ENCODE peak calls at places on chromosomes 6 and 20, in six cellular contexts. K, U, B, L, V and Q are unnamed samples.
A peak's percentile ranks its signal among the peaks of the same experiment; 100 is the strongest.

GRCh38 chr6:13303668-13304017 is 24.7 kb downstream of the TBC1D7 start:
- DNase-seq in B (peak; percentile 86), V (peak; percentile 39), U (peak; percentile 53), K (peak; percentile 81), L (peak; percentile 50), Q (no peak)

GRCh38 chr20:35886537-35886936 is 67.8 kb downstream of the SCAND1 start:
- DNase-seq in V (peak; percentile 36), K (no peak), B (no peak), U (no peak), L (no peak), Q (no peak)

GRCh38 chr6:20433321-20433720 is 31.6 kb downstream of the E2F3 start:
- DNase-seq in U (no peak), V (no peak), L (no peak), B (no peak), K (no peak), Q (no peak)

GRCh38 chr6:41735427-41736206 is at the start of gene TFEB:
- DNase-seq in U (peak; percentile 97), V (peak; percentile 92), K (peak; percentile 86), B (peak; percentile 92), L (peak; percentile 94), Q (peak; percentile 96)

GRCh38 chr6:157021267-157022021 is 244.3 kb downstream of the ARID1B start:
- DNase-seq in V (peak; percentile 91), L (peak; percentile 90), K (peak; percentile 79), U (peak; percentile 92), B (peak; percentile 89), Q (peak; percentile 83)

GRCh38 chr6:89021629-89022028 is 58.2 kb upstream of the RNGTT start:
- DNase-seq in L (no peak), B (no peak), K (no peak), V (no peak), U (no peak), Q (no peak)

GRCh38 chr6:74170118-74170517 is 474.1 kb downstream of the CD109 start:
- DNase-seq in K (no peak), U (no peak), V (no peak), B (peak; percentile 34), L (no peak), Q (no peak)

GRCh38 chr6:35296931-35297330 is 687 bp upstream of the DEF6 start:
- DNase-seq in B (no peak), U (no peak), K (no peak), L (no peak), V (no peak), Q (no peak)

GRCh38 chr6:46926481-46926880 is 4.7 kb upstream of the ADGRF5 start:
- DNase-seq in L (no peak), U (no peak), K (no peak), V (no peak), B (peak; percentile 59), Q (no peak)

GRCh38 chr20:40467703-40468411 is 221.2 kb downstream of the MAFB start:
- DNase-seq in L (no peak), V (no peak), U (no peak), K (no peak), B (no peak), Q (no peak)

GRCh38 chr20:38033330-38034107 is at the start of the genes RPRD1B and TTI1:
- DNase-seq in L (peak; percentile 93), B (peak; percentile 86), K (peak; percentile 92), U (peak; percentile 85), V (peak; percentile 81), Q (peak; percentile 86)

GRCh38 chr20:57047281-57048026 is 219.0 kb downstream of the BMP7 start:
- DNase-seq in V (no peak), B (no peak), L (no peak), U (no peak), K (peak; percentile 38), Q (peak; percentile 13)

GRCh38 chr6:154161689-154162088 is 122.6 kb downstream of the OPRM1 start:
- DNase-seq in K (peak; percentile 40), V (no peak), L (no peak), U (no peak), B (no peak), Q (no peak)

GRCh38 chr6:135458051-135458450 is 39.5 kb downstream of the AHI1 start:
- DNase-seq in B (no peak), K (no peak), V (no peak), L (no peak), U (no peak), Q (no peak)

GRCh38 chr6:126077810-126078791 is 91.8 kb downstream of the TRMT11 start:
- DNase-seq in K (no peak), V (no peak), L (peak; percentile 79), B (no peak), U (no peak), Q (no peak)

GRCh38 chr6:39281312-39281980 is 32.8 kb downstream of the KCNK17 start:
- DNase-seq in L (no peak), K (no peak), U (no peak), B (no peak), V (no peak), Q (no peak)

GRCh38 chr6:14925627-14926026 is 320.2 kb upstream of the JARID2 start:
- DNase-seq in L (no peak), K (no peak), B (peak; percentile 65), V (no peak), U (no peak), Q (no peak)

GRCh38 chr20:5279661-5280060 is 37.1 kb downstream of the PROKR2 start:
- DNase-seq in K (no peak), B (no peak), U (no peak), L (no peak), V (no peak), Q (no peak)

GRCh38 chr20:20364016-20364746 is 3.7 kb upstream of the INSM1 start:
- DNase-seq in V (no peak), L (no peak), U (peak; percentile 22), B (no peak), K (no peak), Q (peak; percentile 26)

GRCh38 chr6:128882560-128882959 is 378 bp upstream of the LAMA2 start:
- DNase-seq in U (no peak), V (no peak), L (no peak), B (no peak), K (no peak), Q (no peak)

GRCh38 chr6:104617541-104618072 is 242.1 kb downstream of the HACE1 start:
- DNase-seq in L (no peak), U (no peak), V (no peak), K (no peak), B (no peak), Q (no peak)

GRCh38 chr6:77425676-77426075 is 37.6 kb downstream of the HTR1B start:
- DNase-seq in L (no peak), U (no peak), B (peak; percentile 50), K (no peak), V (no peak), Q (no peak)

GRCh38 chr20:32610897-32611218 is 25.7 kb upstream of the NOL4L start:
- DNase-seq in V (no peak), B (no peak), U (no peak), K (no peak), L (no peak), Q (no peak)

GRCh38 chr6:88573971-88574370 is 389.4 kb downstream of the RNGTT start:
- DNase-seq in K (no peak), U (no peak), B (no peak), L (no peak), V (no peak), Q (no peak)

GRCh38 chr6:128743974-128744765 is 138.8 kb upstream of the LAMA2 start:
- DNase-seq in U (no peak), K (no peak), L (no peak), V (no peak), B (no peak), Q (no peak)

GRCh38 chr6:157392927-157393666 is 12.1 kb downstream of the ZDHHC14 start:
- DNase-seq in L (no peak), K (no peak), V (no peak), U (no peak), B (no peak), Q (no peak)

GRCh38 chr20:62449951-62450815 is 22.8 kb upstream of the RBBP8NL start:
- DNase-seq in B (no peak), L (no peak), K (no peak), U (no peak), V (no peak), Q (no peak)
- TF ChIP-seq CTCF in B (no peak), L (no peak), K (peak; percentile 20), U (no peak), V (peak; percentile 40), Q (no peak)

DNA sequence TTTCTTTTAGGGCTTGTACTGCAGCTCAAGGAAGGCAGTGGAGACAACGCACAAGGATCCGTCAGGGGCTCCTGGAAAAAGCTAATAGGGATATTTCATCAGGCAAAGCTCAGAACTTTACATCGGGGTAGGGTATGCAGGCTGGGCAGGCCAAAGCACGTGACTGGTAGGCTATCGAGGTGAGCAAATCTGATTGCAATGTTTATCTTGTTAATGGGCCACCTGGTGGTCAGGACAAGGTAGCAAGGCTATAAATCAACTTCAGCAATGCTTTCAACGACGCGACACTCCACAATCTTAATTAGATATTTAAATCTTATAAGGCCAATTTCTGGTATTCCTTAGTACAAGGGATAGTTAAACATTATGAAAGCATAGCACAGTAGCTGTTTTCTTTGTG is 1302.8 kb upstream of the EYS start:
- DNase-seq in V (no peak), L (no peak), B (no peak), K (peak; percentile 48), U (no peak), Q (no peak)
- TF ChIP-seq CTCF in V (no peak), L (no peak), B (peak; percentile 24), K (peak; percentile 47), U (no peak), Q (peak; percentile 50)

GRCh38 chr20:44222969-44223368 is 12.4 kb upstream of the OSER1 start:
- DNase-seq in V (no peak), L (no peak), K (no peak), B (no peak), U (no peak), Q (peak; percentile 23)
- TF ChIP-seq CTCF in V (no peak), L (no peak), K (no peak), B (no peak), U (no peak), Q (peak; percentile 25)

GRCh38 chr20:49207071-49207470 is 12.1 kb upstream of the DDX27 start:
- DNase-seq in K (peak; percentile 14), U (no peak), B (no peak), L (no peak), V (no peak), Q (no peak)
- TF ChIP-seq CTCF in K (peak; percentile 38), U (no peak), B (no peak), L (no peak), V (no peak), Q (no peak)

GRCh38 chr20:64051033-64051452 is 1.6 kb upstream of the SOX18 start:
- DNase-seq in L (no peak), V (no peak), K (no peak), B (no peak), U (no peak), Q (no peak)
- TF ChIP-seq CTCF in L (no peak), V (no peak), K (no peak), B (no peak), U (no peak), Q (no peak)

GRCh38 chr6:51630011-51630410 is 457.4 kb downstream of the PKHD1 start:
- DNase-seq in L (no peak), V (no peak), K (no peak), B (no peak), U (no peak), Q (no peak)
- TF ChIP-seq CTCF in L (no peak), V (no peak), K (no peak), B (no peak), U (no peak), Q (no peak)